ENCODE peak calls at places on chromosomes 4 and X, in five cellular contexts. J is retinal pigment epithelial cell; H is stimulated activated CD4-positive, alpha-beta T cell treated with anti-CD3 and anti-CD28 coated beads, Interleukin-1b, Interleukin-23, amount 100 ng/mL, for 48 hours; Y is NCI-H460; T is head of caudate nucleus. S is an unnamed sample.
A peak's percentile ranks its signal among the peaks of the same experiment; 100 is the strongest.

GRCh38 chr4:10929818-10930217 is 245.2 kb upstream of the CLNK start:
- DNase-seq in H (no peak), J (no peak), T (no peak), Y (no peak), S (no peak)

GRCh38 chrX:50877310-50877709 is 33.2 kb upstream of the BMP15 start:
- DNase-seq in Y (no peak), T (no peak), J (no peak), H (no peak), S (no peak)

GRCh38 chrX:119236599-119237525 is 777 bp downstream of the PGRMC1 start:
- DNase-seq in T (peak; percentile 21), H (peak; percentile 16), Y (peak; percentile 41), J (no peak), S (no peak)

GRCh38 chr4:174591243-174592021 is 69.1 kb upstream of the HPGD start:
- DNase-seq in H (no peak), J (no peak), Y (no peak), T (no peak), S (no peak)

GRCh38 chr4:151743128-151743854 is 17.5 kb downstream of the GATB start:
- DNase-seq in T (no peak), Y (no peak), J (peak; percentile 50), H (no peak), S (no peak)

GRCh38 chr4:88860594-88860993 is 163.0 kb upstream of the NAP1L5 start:
- DNase-seq in H (no peak), Y (no peak), T (no peak), J (no peak), S (no peak)

GRCh38 chr4:1369484-1370079 is 22.6 kb downstream of the UVSSA start:
- DNase-seq in H (no peak), T (no peak), J (no peak), Y (no peak), S (no peak)

GRCh38 chr4:40763228-40763716 is 13.5 kb downstream of the NSUN7 start:
- DNase-seq in T (no peak), Y (peak; percentile 56), J (no peak), H (peak; percentile 65), S (no peak)

GRCh38 chr4:176499518-176499917 is 179.8 kb downstream of the SPCS3 start:
- DNase-seq in Y (peak; percentile 9), T (no peak), J (no peak), H (no peak), S (no peak)

GRCh38 chr4:99852199-99852718 is 35.6 kb downstream of the DAPP1 start:
- DNase-seq in J (no peak), T (no peak), H (no peak), Y (no peak), S (no peak)

GRCh38 chr4:25100156-25100555 is 60.1 kb downstream of the SEPSECS start:
- DNase-seq in H (no peak), Y (no peak), J (no peak), T (no peak), S (no peak)

GRCh38 chr4:105710678-105711077 is 2.1 kb downstream of the GSTCD start:
- DNase-seq in T (no peak), J (peak; percentile 81), H (no peak), Y (no peak), S (no peak)

GRCh38 chrX:71128166-71128833 is 9.9 kb downstream of the MED12 start:
- DNase-seq in Y (no peak), J (no peak), H (no peak), T (no peak), S (no peak)

GRCh38 chr4:106541253-106541652 is 172.7 kb upstream of the GIMD1 start:
- DNase-seq in J (no peak), H (no peak), Y (no peak), T (no peak), S (no peak)

GRCh38 chr4:143046454-143046853 is 138.3 kb upstream of the USP38 start:
- DNase-seq in H (no peak), T (no peak), Y (no peak), J (no peak), S (no peak)

GRCh38 chrX:129932137-129932791 is 26.3 kb downstream of the UTP14A start:
- DNase-seq in T (peak; percentile 86), H (peak; percentile 65), J (peak; percentile 43), Y (peak; percentile 87), S (peak; percentile 50)

GRCh38 chr4:38424171-38424871 is 239.7 kb upstream of the KLF3 start:
- DNase-seq in J (no peak), T (no peak), Y (no peak), H (no peak), S (no peak)

GRCh38 chr4:68735106-68735505 is 64.7 kb upstream of the UGT2B15 start:
- DNase-seq in Y (no peak), H (no peak), J (no peak), T (no peak), S (no peak)

GRCh38 chr4:174173360-174173759 is 110.1 kb downstream of the FBXO8 start:
- DNase-seq in Y (no peak), J (no peak), H (no peak), T (no peak), S (no peak)

GRCh38 chr4:25821267-25821666 is 41.5 kb downstream of the SEL1L3 start:
- DNase-seq in H (no peak), J (no peak), T (no peak), Y (no peak), S (no peak)

GRCh38 chr4:16772366-16772850 is 126.0 kb downstream of the LDB2 start:
- DNase-seq in H (no peak), T (no peak), Y (no peak), J (peak; percentile 66), S (no peak)

GRCh38 chrX:9867753-9868152 is 81.5 kb downstream of the SHROOM2 start:
- DNase-seq in H (no peak), T (no peak), J (no peak), Y (no peak), S (no peak)

GRCh38 chrX:119763175-119763574 is 4.8 kb downstream of the SOWAHD start:
- DNase-seq in Y (no peak), J (peak; percentile 24), H (no peak), T (no peak), S (no peak)

GRCh38 chr4:139386421-139386820 is 67.5 kb upstream of the RAB33B start:
- DNase-seq in H (no peak), J (no peak), T (no peak), Y (no peak), S (no peak)

GRCh38 chrX:439236-439635 is 52.5 kb upstream of the PPP2R3B start:
- DNase-seq in J (no peak), H (no peak), T (no peak), Y (no peak), S (no peak)

GRCh38 chr4:148831945-148832344 is 389.7 kb upstream of the NR3C2 start:
- DNase-seq in T (no peak), H (no peak), Y (no peak), J (peak; percentile 94), S (no peak)

GRCh38 chrX:2848806-2849420 is 20.2 kb downstream of the GYG2 start:
- DNase-seq in Y (peak; percentile 69), H (no peak), T (no peak), J (peak; percentile 56), S (no peak)

GRCh38 chr4:68865178-68865638 is 49.4 kb downstream of the UGT2B10 start:
- DNase-seq in H (no peak), Y (no peak), J (no peak), T (no peak), S (no peak)